ENCODE peak calls at places on chromosomes 12 and 14, in four cellular contexts. I, A, J and Q are unnamed samples.

GRCh38 chr12:12784911-12785814 is at the start of gene APOLD1:
- DNase-seq in I (peak; percentile 49), A (no peak), J (peak; percentile 77), Q (peak; percentile 82)

GRCh38 chr14:24364841-24365240 is 3.1 kb upstream of the NFATC4 start:
- DNase-seq in I (no peak), A (no peak), J (no peak), Q (no peak)

GRCh38 chr14:51547260-51547659 is 104.5 kb upstream of the FRMD6 start:
- DNase-seq in A (peak; percentile 100), J (no peak), I (no peak), Q (peak; percentile 44)

GRCh38 chr12:5511644-5512584 is 80.0 kb downstream of the NTF3 start:
- DNase-seq in I (peak; percentile 77), A (peak; percentile 44), J (peak; percentile 61), Q (peak; percentile 36)

GRCh38 chr14:68016243-68016914 is 196.8 kb downstream of the RAD51B start:
- DNase-seq in I (no peak), A (peak; percentile 57), J (no peak), Q (no peak)

GRCh38 chr12:64256166-64256800 is 34.2 kb upstream of the KICS2 start:
- DNase-seq in I (no peak), J (no peak), A (peak; percentile 67), Q (peak; percentile 57)

GRCh38 chr14:68790656-68791077 is 2.2 kb downstream of the ZFP36L1 start:
- DNase-seq in I (peak; percentile 39), J (no peak), A (no peak), Q (peak; percentile 22)

GRCh38 chr14:104161601-104162367 is 23.4 kb downstream of the KIF26A start:
- DNase-seq in A (no peak), J (no peak), I (no peak), Q (no peak)

GRCh38 chr14:85607571-85608219 is 77.8 kb downstream of the FLRT2 start:
- DNase-seq in I (no peak), A (peak; percentile 97), J (no peak), Q (no peak)

GRCh38 chr12:124917135-124917840 is 2.8 kb upstream of the UBC start:
- DNase-seq in A (peak; percentile 100), J (peak; percentile 100), I (peak; percentile 86), Q (peak; percentile 100)

GRCh38 chr14:101501858-101502615 is 59.3 kb upstream of the DIO3 start:
- DNase-seq in J (peak; percentile 10), A (no peak), I (no peak), Q (no peak)

GRCh38 chr12:5718073-5718472 is 227.0 kb downstream of the ANO2 start:
- DNase-seq in J (peak; percentile 3), I (no peak), A (no peak), Q (no peak)

GRCh38 chr12:32273712-32274111 is 125.6 kb upstream of the FGD4 start:
- DNase-seq in I (peak; percentile 51), A (no peak), J (peak; percentile 66), Q (peak; percentile 66)

GRCh38 chr14:86168376-86168775 is 638.4 kb downstream of the FLRT2 start:
- DNase-seq in J (no peak), A (no peak), I (no peak), Q (no peak)

GRCh38 chr12:10285919-10286318 is 21.8 kb upstream of the KLRD1 start:
- DNase-seq in J (no peak), A (no peak), I (no peak), Q (no peak)

GRCh38 chr12:20807192-20808080 is 3.1 kb upstream of the SLCO1B3 start:
- DNase-seq in J (no peak), A (no peak), I (no peak), Q (no peak)

GRCh38 chr12:11965258-11965910 is 105.4 kb upstream of the BCL2L14 start:
- DNase-seq in A (no peak), J (no peak), I (no peak), Q (no peak)

GRCh38 chr12:13404111-13404628 is 207.6 kb downstream of the EMP1 start:
- DNase-seq in J (no peak), I (no peak), A (no peak), Q (no peak)

GRCh38 chr12:22252057-22252456 is 82.5 kb downstream of the ST8SIA1 start:
- DNase-seq in I (no peak), A (no peak), J (no peak), Q (no peak)

GRCh38 chr14:75088566-75089373 is 19.3 kb downstream of the ZC2HC1C start:
- DNase-seq in I (peak; percentile 67), A (peak; percentile 65), J (peak; percentile 46), Q (peak; percentile 73)

GRCh38 chr14:37403656-37404055 is 191.4 kb downstream of the FOXA1 start:
- DNase-seq in J (no peak), A (no peak), I (no peak), Q (peak; percentile 6)

GRCh38 chr12:33795536-33795935 is 226.8 kb upstream of the ALG10 start:
- DNase-seq in I (no peak), J (no peak), A (no peak), Q (no peak)

GRCh38 chr14:65320661-65321308 is 91.7 kb upstream of the FUT8 start:
- DNase-seq in A (no peak), J (no peak), I (no peak), Q (no peak)

GRCh38 chr12:98399532-98399931 is 115.9 kb upstream of the TMPO start:
- DNase-seq in J (peak; percentile 76), A (peak; percentile 78), I (no peak), Q (peak; percentile 91)

GRCh38 chr12:21934173-21934572 is 7.1 kb downstream of the ABCC9 start:
- DNase-seq in J (no peak), A (peak; percentile 68), I (no peak), Q (no peak)

GRCh38 chr14:100875861-100876590 is 27.5 kb downstream of the RTL1 start:
- DNase-seq in A (no peak), I (no peak), J (no peak), Q (no peak)

GRCh38 chr12:78530065-78530765 is 334.4 kb upstream of the SYT1 start:
- DNase-seq in I (no peak), A (peak; percentile 38), J (peak; percentile 33), Q (peak; percentile 54)

GRCh38 chr12:123986374-123986920 is 13.4 kb downstream of the ZNF664 start:
- DNase-seq in I (no peak), J (no peak), A (no peak), Q (no peak)

GRCh38 chr12:22321620-22322019 is 12.9 kb downstream of the ST8SIA1 start:
- DNase-seq in I (no peak), A (no peak), J (peak; percentile 35), Q (no peak)

GRCh38 chr12:121712462-121713256 is at the start of gene TMEM120B:
- DNase-seq in I (peak; percentile 88), J (peak; percentile 86), A (peak; percentile 71), Q (peak; percentile 73)

GRCh38 chr14:81459421-81459820 is 59.3 kb upstream of the STON2 start:
- DNase-seq in A (no peak), J (no peak), I (no peak), Q (no peak)

GRCh38 chr14:101349108-101349507 is 212.2 kb upstream of the DIO3 start:
- DNase-seq in I (no peak), J (no peak), A (no peak), Q (no peak)

GRCh38 chr12:102220736-102221135 is 23.1 kb upstream of the PMCH start:
- DNase-seq in A (no peak), J (no peak), I (no peak), Q (no peak)

GRCh38 chr12:102216086-102216691 is 18.6 kb upstream of the PMCH start:
- DNase-seq in J (no peak), I (no peak), A (peak; percentile 83), Q (no peak)
- H3K56ac ChIP-seq in J (no peak overlapping the region), I (no peak overlapping the region), A (no peak overlapping the region), Q (no peak overlapping the region)

DNA sequence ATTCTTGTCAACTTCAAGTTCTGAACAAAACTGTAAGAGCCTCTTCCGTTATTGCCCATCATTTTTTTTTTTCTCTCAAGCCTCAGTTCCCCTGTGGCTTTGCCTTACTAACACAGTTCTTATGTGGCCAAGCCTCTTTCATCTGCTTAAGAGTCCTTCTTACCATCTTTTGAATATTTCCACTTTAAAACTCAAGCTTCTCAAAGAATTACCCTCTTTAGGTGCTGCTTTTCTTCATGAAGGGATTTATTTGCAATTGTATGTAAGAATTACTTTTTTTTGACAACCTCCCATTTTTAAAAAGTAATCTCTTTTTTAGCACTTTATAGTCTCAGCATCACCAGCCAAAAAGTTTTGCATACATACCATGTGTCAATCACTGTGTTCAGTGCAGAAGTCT is 240.2 kb upstream of the RMST start:
- DNase-seq in A (no peak), I (no peak), J (no peak), Q (no peak)
- H4K5ac ChIP-seq in A (no peak overlapping the region), I (no peak overlapping the region), J (no peak overlapping the region), Q (no peak overlapping the region)

GRCh38 chr12:28681980-28682379 is 467.1 kb upstream of the FAR2 start:
- DNase-seq in J (no peak), A (no peak), I (no peak), Q (no peak)
- H3K56ac ChIP-seq in J (no peak overlapping the region), A (no peak overlapping the region), I (no peak overlapping the region), Q (no peak overlapping the region)

DNA sequence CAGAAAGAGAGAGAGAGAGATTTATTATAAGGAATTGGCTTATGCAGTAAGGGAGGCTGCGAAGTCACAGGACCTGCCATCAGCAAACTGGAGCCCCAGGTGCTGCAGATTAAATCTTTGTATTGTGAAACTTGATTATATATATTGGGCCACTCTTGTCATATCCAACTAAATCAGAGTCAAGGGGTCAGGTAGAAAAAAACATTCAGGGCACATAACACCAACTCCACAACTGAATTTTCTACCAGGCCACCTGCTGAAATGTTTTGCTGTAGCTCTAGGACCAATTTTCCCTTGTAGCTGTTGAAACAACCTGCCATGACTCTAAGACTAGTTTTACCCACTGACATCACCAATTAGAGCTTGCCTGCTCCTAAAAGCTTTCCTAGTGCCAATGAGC is 1240.8 kb downstream of the SLC16A7 start:
- DNase-seq in A (no peak), I (no peak), J (no peak), Q (no peak)
- H4K5ac ChIP-seq in A (no peak overlapping the region), I (no peak overlapping the region), J (no peak overlapping the region), Q (no peak overlapping the region)